ENCODE peak calls at places on chromosomes 7 and 10, in five cellular contexts. U is CD4-positive, alpha-beta T cell; K is psoas muscle; E is prostate gland; H is ovary. J is an unnamed sample.
A peak's percentile ranks its signal among the peaks of the same experiment; 100 is the strongest.

GRCh38 chr10:45464958-45465567 is 91.0 kb downstream of the ALOX5 start:
- DNase-seq in H (peak; percentile 69), K (peak; percentile 75), E (peak; percentile 65), U (peak; percentile 81), J (no peak)

GRCh38 chr10:132199268-132199853 is 12.6 kb downstream of the DPYSL4 start:
- DNase-seq in H (no peak), K (no peak), E (no peak), U (no peak), J (no peak)

GRCh38 chr10:124012066-124012465 is 81.3 kb downstream of the CHST15 start:
- DNase-seq in H (no peak), E (no peak), U (no peak), K (no peak), J (no peak)

GRCh38 chr10:93915603-93916002 is 21.8 kb downstream of the SLC35G1 start:
- DNase-seq in K (no peak), E (no peak), H (no peak), U (no peak), J (no peak)

GRCh38 chr10:125816548-125816947 is 6.5 kb downstream of the UROS start:
- DNase-seq in E (no peak), U (no peak), K (no peak), H (no peak), J (no peak)

GRCh38 chr10:79158402-79159097 is 89.8 kb downstream of the ZMIZ1 start:
- DNase-seq in E (no peak), U (no peak), H (no peak), K (no peak), J (no peak)

GRCh38 chr10:44752451-44753441 is 158.4 kb upstream of the TMEM72 start:
- DNase-seq in H (no peak), K (no peak), U (no peak), E (peak; percentile 81), J (no peak)

GRCh38 chr7:6640246-6640721 is 3.2 kb downstream of the ZNF316 start:
- DNase-seq in E (no peak), H (no peak), K (no peak), U (no peak), J (no peak)

GRCh38 chr10:58209669-58210068 is 58.0 kb downstream of the IPMK start:
- DNase-seq in E (no peak), H (no peak), K (no peak), U (no peak), J (no peak)

GRCh38 chr7:155020996-155021395 is 18.1 kb upstream of the PAXIP1 start:
- DNase-seq in K (no peak), H (no peak), U (no peak), E (no peak), J (no peak)

GRCh38 chr10:119375574-119376265 is 166.8 kb downstream of the RGS10 start:
- DNase-seq in U (no peak), E (no peak), K (no peak), H (no peak), J (no peak)

GRCh38 chr7:130353196-130353595 is 8.6 kb downstream of the CPA5 start:
- DNase-seq in U (no peak), K (no peak), H (no peak), E (no peak), J (peak; percentile 21)

GRCh38 chr10:31929260-31929985 is 792 bp upstream of the ARHGAP12 start:
- DNase-seq in H (peak; percentile 43), U (peak; percentile 40), E (peak; percentile 59), K (peak; percentile 59), J (peak; percentile 57)

GRCh38 chr10:7311256-7312178 is 99.3 kb downstream of the SFMBT2 start:
- DNase-seq in E (no peak), H (no peak), U (no peak), K (no peak), J (no peak)

GRCh38 chr7:99042957-99043356 is 101.0 kb downstream of the SMURF1 start:
- DNase-seq in H (no peak), K (no peak), E (peak; percentile 37), U (no peak), J (no peak)

GRCh38 chr10:87585565-87586514 is 73.8 kb upstream of the PAPSS2 start:
- DNase-seq in K (no peak), H (no peak), U (no peak), E (peak; percentile 10), J (peak; percentile 25)

GRCh38 chr7:33107136-33108066 is 1.8 kb downstream of the RP9 start:
- DNase-seq in H (no peak), E (no peak), K (no peak), U (no peak), J (no peak)

GRCh38 chr10:77359287-77359691 is 278.3 kb downstream of the KCNMA1 start:
- DNase-seq in K (no peak), E (no peak), U (no peak), H (no peak), J (no peak)

GRCh38 chr10:5509236-5509635 is 9.9 kb upstream of the CALML5 start:
- DNase-seq in H (no peak), K (peak; percentile 5), E (no peak), U (no peak), J (no peak)

GRCh38 chr7:73839743-73840714 is 2.3 kb downstream of the METTL27 start:
- DNase-seq in K (no peak), E (no peak), H (no peak), U (no peak), J (no peak)

GRCh38 chr7:96670338-96671289 is 39.0 kb downstream of the SEM1 start:
- DNase-seq in U (no peak), E (no peak), K (no peak), H (no peak), J (no peak)

GRCh38 chr10:31381171-31381570 is 62.2 kb downstream of the ZEB1 start:
- DNase-seq in H (no peak), U (no peak), K (no peak), E (no peak), J (no peak)

GRCh38 chr7:156347132-156347531 is 293.4 kb upstream of the RNF32 start:
- DNase-seq in E (peak; percentile 61), K (no peak), H (no peak), U (no peak), J (no peak)

GRCh38 chr10:129725011-129725410 is 239.1 kb downstream of the EBF3 start:
- DNase-seq in U (no peak), E (no peak), H (no peak), K (no peak), J (no peak)

GRCh38 chr10:79483948-79484347 is 28.4 kb upstream of the EIF5AL1 start:
- DNase-seq in U (no peak), H (no peak), E (no peak), K (peak; percentile 63), J (no peak)

GRCh38 chr7:47520408-47520807 is 61.5 kb downstream of the TNS3 start:
- DNase-seq in H (peak; percentile 75), E (no peak), U (no peak), K (peak; percentile 79), J (no peak)

GRCh38 chr7:29987083-29987482 is 2.5 kb downstream of the SCRN1 start:
- DNase-seq in U (no peak), K (no peak), E (no peak), H (no peak), J (peak; percentile 84)

GRCh38 chr7:46682841-46683624 is 762.0 kb upstream of the IGFBP3 start:
- DNase-seq in H (no peak), K (no peak), U (no peak), E (no peak), J (no peak)

GRCh38 chr7:19899517-19899916 is 126.1 kb upstream of the TMEM196 start:
- DNase-seq in U (no peak), K (no peak), H (no peak), E (no peak), J (no peak)

GRCh38 chr10:53209941-53210611 is 437.5 kb upstream of the MBL2 start:
- DNase-seq in E (no peak), U (no peak), K (no peak), H (no peak), J (peak; percentile 33)

GRCh38 chr10:99374972-99375371 is 45.8 kb downstream of the CNNM1 start:
- DNase-seq in U (no peak), K (no peak), H (no peak), E (no peak), J (no peak)

GRCh38 chr10:58175990-58176910 is 91.4 kb downstream of the IPMK start:
- DNase-seq in E (no peak), K (no peak), U (no peak), H (no peak), J (no peak)

GRCh38 chr7:2477447-2478386 is 1.5 kb upstream of the GRIFIN start:
- DNase-seq in H (no peak), E (peak; percentile 51), U (peak; percentile 67), K (peak; percentile 69), J (no peak)

GRCh38 chr10:109239371-109239770 is 683.9 kb downstream of the XPNPEP1 start:
- DNase-seq in K (no peak), H (no peak), E (no peak), U (no peak), J (no peak)

GRCh38 chr10:119029613-119030420 is at the start of gene NANOS1:
- DNase-seq in K (peak; percentile 30), U (no peak), H (no peak), E (no peak), J (no peak)

GRCh38 chr10:96269438-96270300 is 1.7 kb downstream of the BLNK start:
- DNase-seq in E (no peak), K (no peak), H (no peak), U (no peak), J (no peak)
- H3K27ac ChIP-seq in E (no peak overlapping the region), K (no peak overlapping the region), H (no peak overlapping the region), U (no peak overlapping the region), J (no peak overlapping the region)

GRCh38 chr10:49534670-49535381 is 4.1 kb downstream of the ERCC6 start:
- DNase-seq in U (no peak), E (no peak), K (no peak), H (no peak), J (no peak)
- H3K27ac ChIP-seq in U (no peak overlapping the region), E (no peak overlapping the region), K (no peak overlapping the region), H (no peak overlapping the region), J (peak overlapping the region; percentile 10)

DNA sequence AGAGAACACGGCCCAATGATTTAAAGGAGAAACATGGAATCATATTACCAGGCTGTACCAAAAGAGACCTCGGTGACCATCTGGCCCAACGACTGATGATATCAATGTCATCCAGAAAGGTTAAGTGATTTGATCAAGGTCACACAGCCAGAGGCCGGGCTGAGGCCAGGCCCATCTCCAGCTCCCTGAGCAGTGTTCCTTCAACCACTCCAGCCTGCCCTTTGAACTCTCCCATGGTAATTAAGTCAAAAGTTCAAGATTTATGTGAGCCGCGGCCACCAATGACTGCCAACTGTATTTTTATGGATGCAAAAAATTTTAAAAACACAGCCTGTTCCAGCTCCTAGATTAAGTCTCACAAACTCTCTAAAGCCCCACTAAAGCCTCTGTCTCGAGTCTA is 41.8 kb downstream of the FGFR2 start:
- DNase-seq in H (no peak), E (no peak), U (no peak), K (no peak), J (no peak)
- H3K27ac ChIP-seq in H (no peak overlapping the region), E (no peak overlapping the region), U (no peak overlapping the region), K (no peak overlapping the region), J (no peak overlapping the region)

GRCh38 chr10:29947701-29948060 is 111.7 kb downstream of the JCAD start:
- DNase-seq in U (no peak), K (no peak), H (no peak), E (no peak), J (no peak)
- H3K27ac ChIP-seq in U (no peak overlapping the region), K (peak overlapping the region; percentile 96), H (no peak overlapping the region), E (peak overlapping the region; percentile 77), J (peak overlapping the region; percentile 91)

DNA sequence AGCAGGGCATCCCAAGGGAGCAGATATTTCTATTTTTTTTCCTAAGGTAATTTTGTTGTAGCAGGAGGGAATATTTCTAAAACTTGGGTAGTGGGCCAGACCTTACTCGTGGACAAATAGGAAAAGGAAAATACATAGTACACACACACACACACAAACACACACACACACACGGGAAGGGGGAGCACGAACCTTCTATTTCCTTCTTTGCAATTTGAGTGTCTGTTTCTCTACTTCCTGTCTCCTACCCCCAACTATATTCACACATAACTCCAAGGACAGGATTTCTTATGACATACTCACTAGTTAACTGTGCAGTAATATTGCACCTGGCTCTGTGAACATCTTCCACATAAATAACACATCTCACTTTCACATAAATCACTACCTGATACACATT is 4.4 kb downstream of the LDB1 start:
- DNase-seq in E (no peak), U (no peak), K (no peak), H (no peak), J (no peak)
- H3K27ac ChIP-seq in E (peak overlapping the region; percentile 89), U (peak overlapping the region; percentile 96), K (peak overlapping the region; percentile 92), H (peak overlapping the region; percentile 70), J (no peak overlapping the region)

J was measured in PC-9.